ENCODE peak calls at places on chromosomes 12 and 14, in nine cellular contexts. I is breast epithelium, W is AG09309, G is neural progenitor cell, P is fibroblast of lung, Y is K562, B is left lung, Z is cardiac muscle cell, C is suprapubic skin. M is an unnamed sample.

GRCh38 chr12:131399000-131399399 is 311.9 kb upstream of the SFSWAP start:
- DNase-seq in Y (no peak), B (no peak), P (no peak), I (no peak), Z (no peak), W (no peak), G (no peak), C (no peak), M (no peak)

GRCh38 chr12:49489720-49490119 is 49.1 kb upstream of the KCNH3 start:
- DNase-seq in W (peak), Z (peak), B (no peak), P (peak), G (no peak), I (no peak), C (no peak), Y (no peak), M (no peak)

GRCh38 chr12:67355428-67356385 is 86.5 kb downstream of the CAND1 start:
- DNase-seq in W (no peak), C (no peak), Y (peak), I (no peak), G (peak), B (no peak), Z (peak), P (peak), M (peak)

GRCh38 chr12:11920231-11920630 is 150.5 kb upstream of the BCL2L14 start:
- DNase-seq in I (no peak), B (no peak), Z (no peak), Y (no peak), W (no peak), C (no peak), P (peak), G (no peak), M (no peak)

GRCh38 chr12:6605425-6606330 is 1.5 kb downstream of the CHD4 start:
- DNase-seq in C (peak), B (no peak), W (no peak), Y (no peak), P (peak), I (no peak), Z (peak), G (peak), M (no peak)

GRCh38 chr14:86777950-86778602 is 1214.9 kb downstream of the GALC start:
- DNase-seq in P (peak), G (no peak), I (no peak), W (no peak), Y (no peak), C (no peak), B (no peak), Z (peak), M (no peak)

GRCh38 chr14:101077511-101078074 is 174.1 kb upstream of the RTL1 start:
- DNase-seq in B (peak), I (no peak), Y (peak), C (peak), Z (peak), P (peak), G (peak), W (no peak), M (no peak)

GRCh38 chr12:51190820-51191219 is 17.9 kb upstream of the TFCP2 start:
- DNase-seq in G (no peak), B (no peak), I (no peak), Y (no peak), Z (no peak), P (no peak), C (no peak), W (no peak), M (no peak)

GRCh38 chr14:76926521-76927251 is 100.5 kb downstream of the LRRC74A start:
- DNase-seq in C (no peak), I (no peak), Y (no peak), B (no peak), Z (peak), G (peak), W (no peak), P (peak), M (no peak)

GRCh38 chr14:59771577-59771976 is 99.0 kb downstream of the RTN1 start:
- DNase-seq in P (peak), Z (peak), W (peak), C (no peak), I (no peak), B (no peak), Y (no peak), G (no peak), M (no peak)

GRCh38 chr12:31431721-31432120 is 105.8 kb upstream of the SINHCAF start:
- DNase-seq in B (no peak), P (peak), C (no peak), G (no peak), W (no peak), Y (no peak), I (no peak), Z (peak), M (no peak)

GRCh38 chr14:52706286-52706685 is 714 bp upstream of the PSMC6 start:
- DNase-seq in I (no peak), P (peak), G (no peak), Z (peak), B (no peak), C (no peak), W (no peak), Y (peak), M (no peak)

GRCh38 chr12:1634590-1635191 is 5.7 kb downstream of the WNT5B start:
- DNase-seq in G (peak), P (peak), Y (peak), W (no peak), I (peak), Z (peak), C (peak), B (peak), M (no peak)

GRCh38 chr12:48765753-48766162 is 23.1 kb downstream of the ADCY6 start:
- DNase-seq in B (no peak), W (no peak), I (no peak), C (no peak), Y (no peak), P (no peak), Z (peak), G (no peak), M (no peak)

GRCh38 chr14:35865611-35866010 is 39.5 kb downstream of the BRMS1L start:
- DNase-seq in Y (no peak), B (no peak), Z (no peak), W (no peak), C (no peak), I (no peak), P (no peak), G (no peak), M (no peak)

GRCh38 chr12:97650242-97650641 is 187.6 kb downstream of the RMST start:
- DNase-seq in G (no peak), Z (no peak), C (no peak), I (no peak), W (no peak), B (no peak), Y (no peak), P (peak), M (no peak)

GRCh38 chr14:75442642-75443041 is 14.8 kb downstream of the JDP2 start:
- DNase-seq in C (peak), I (no peak), W (peak), Y (peak), G (no peak), Z (peak), P (peak), B (no peak), M (no peak)

GRCh38 chr12:6328945-6329692 is 12.8 kb downstream of the TNFRSF1A start:
- DNase-seq in B (no peak), P (no peak), W (no peak), Y (no peak), I (no peak), Z (no peak), G (no peak), C (no peak), M (no peak)

GRCh38 chr12:51536159-51536558 is 54.9 kb upstream of the SCN8A start:
- DNase-seq in Z (peak), Y (peak), I (no peak), G (no peak), B (no peak), P (peak), C (no peak), W (no peak), M (no peak)

GRCh38 chr14:25231006-25231405 is 181.1 kb upstream of the STXBP6 start:
- DNase-seq in Z (peak), B (no peak), W (no peak), G (no peak), C (no peak), Y (no peak), I (no peak), P (no peak), M (no peak)

GRCh38 chr14:48247972-48248371 is 572.6 kb upstream of the MDGA2 start:
- DNase-seq in B (no peak), W (no peak), P (no peak), I (no peak), G (no peak), Y (no peak), C (no peak), Z (no peak), M (no peak)

GRCh38 chr12:116199160-116199559 is 78.3 kb downstream of the MED13L start:
- DNase-seq in B (no peak), P (no peak), W (no peak), G (no peak), C (no peak), I (no peak), Z (no peak), Y (no peak), M (no peak)

DNA sequence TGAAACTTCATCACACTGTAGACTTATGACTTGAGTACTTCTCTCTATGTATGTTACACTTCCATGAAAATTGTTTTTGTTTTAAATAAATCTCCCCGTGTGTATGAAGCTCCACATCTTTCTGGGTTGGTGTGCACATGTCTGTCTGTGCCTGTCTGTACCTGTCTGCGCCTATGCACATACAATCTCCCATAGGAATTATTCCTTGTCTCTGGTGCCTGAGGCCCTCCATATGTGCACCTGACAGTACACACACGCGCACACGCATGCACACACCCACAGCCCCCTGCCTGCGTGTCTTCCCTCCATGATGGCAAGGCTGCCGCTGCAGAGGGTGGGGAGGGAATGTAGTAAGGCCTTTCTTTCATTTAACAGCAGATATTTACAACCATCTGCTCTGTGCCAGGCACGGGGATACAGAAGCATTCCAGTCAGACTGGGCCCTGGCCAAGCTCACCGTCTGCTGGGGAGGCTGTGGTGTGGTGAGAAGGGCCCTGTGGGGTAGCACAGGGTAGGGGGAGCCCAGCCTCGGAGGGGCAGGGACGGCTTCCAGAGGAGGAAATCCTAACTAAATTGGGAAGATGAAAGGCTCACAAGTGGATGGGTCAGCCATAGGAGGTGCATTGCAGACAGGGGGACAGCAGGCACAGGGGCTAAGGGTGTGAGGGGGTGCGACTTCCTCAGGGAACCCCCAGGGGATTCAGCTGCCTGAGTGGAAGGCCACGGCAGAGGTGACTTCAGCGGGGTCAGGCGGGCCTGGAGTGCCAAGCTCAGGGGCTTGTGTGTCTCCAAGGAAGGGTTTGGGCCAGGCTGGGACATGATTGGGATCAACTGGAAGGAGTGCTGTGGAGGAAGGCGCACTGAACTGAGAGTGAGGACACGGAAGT is 26.1 kb downstream of the KRT8 start:
- DNase-seq in C (no peak), Z (no peak), I (no peak), Y (no peak), G (no peak), W (no peak), P (no peak), B (no peak), M (no peak)
- H3K4me3 ChIP-seq in C (peak), Z (no peak), I (peak), Y (peak), G (peak), W (no peak), P (no peak), B (no peak), M (no peak)

DNA sequence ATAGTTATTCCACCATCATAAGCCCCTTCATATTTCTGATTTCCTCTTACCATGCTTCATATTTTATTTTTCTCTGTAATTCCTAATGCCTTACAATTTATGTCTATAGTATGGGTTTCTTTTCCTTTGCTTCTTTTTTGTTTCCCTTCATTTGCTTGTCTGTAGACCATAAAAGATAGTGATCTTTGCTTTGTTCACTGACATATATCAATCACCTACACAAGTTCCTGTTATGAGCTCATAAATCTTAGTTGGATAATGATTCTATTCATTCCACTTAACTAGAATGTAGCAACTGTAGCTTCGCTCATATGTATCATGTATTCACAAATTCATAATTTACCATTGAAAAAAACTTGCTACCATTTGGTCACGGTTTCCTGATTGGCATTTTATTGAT is 388.8 kb upstream of the ATXN7L3B start:
- DNase-seq in P (no peak), B (no peak), W (no peak), Y (no peak), G (no peak), Z (no peak), C (no peak), I (no peak), M (no peak)
- TF ChIP-seq CTCF in P (no peak), B (no peak), W (no peak), Y (no peak), G (no peak), Z (no peak), C (no peak), I (no peak), M (no peak)

GRCh38 chr14:72023128-72024042 is 91.2 kb downstream of the RGS6 start:
- DNase-seq in Y (no peak), B (no peak), P (no peak), Z (no peak), G (no peak), W (no peak), C (no peak), I (no peak), M (no peak)
- H3K4me3 ChIP-seq in Y (no peak), B (no peak), P (no peak), Z (no peak), G (no peak), W (no peak), C (no peak), I (no peak), M (no peak)

GRCh38 chr14:65938738-65939137 is 526.2 kb downstream of the FUT8 start:
- DNase-seq in I (no peak), W (no peak), Y (no peak), P (no peak), Z (no peak), B (no peak), G (no peak), C (no peak), M (no peak)

GRCh38 chr14:65939184-65939583 is 526.7 kb downstream of the FUT8 start:
- DNase-seq in W (no peak), C (no peak), B (no peak), I (no peak), G (no peak), P (no peak), Y (no peak), Z (no peak), M (no peak)

GRCh38 chr14:65941091-65941490 is 528.6 kb downstream of the FUT8 start:
- DNase-seq in Z (no peak), Y (no peak), C (no peak), W (no peak), B (no peak), G (no peak), I (no peak), P (no peak), M (no peak)

GRCh38 chr14:65937804-65938316 is 525.3 kb downstream of the FUT8 start:
- DNase-seq in G (no peak), W (no peak), Y (no peak), P (no peak), Z (no peak), B (no peak), C (no peak), I (no peak), M (no peak)

DNA sequence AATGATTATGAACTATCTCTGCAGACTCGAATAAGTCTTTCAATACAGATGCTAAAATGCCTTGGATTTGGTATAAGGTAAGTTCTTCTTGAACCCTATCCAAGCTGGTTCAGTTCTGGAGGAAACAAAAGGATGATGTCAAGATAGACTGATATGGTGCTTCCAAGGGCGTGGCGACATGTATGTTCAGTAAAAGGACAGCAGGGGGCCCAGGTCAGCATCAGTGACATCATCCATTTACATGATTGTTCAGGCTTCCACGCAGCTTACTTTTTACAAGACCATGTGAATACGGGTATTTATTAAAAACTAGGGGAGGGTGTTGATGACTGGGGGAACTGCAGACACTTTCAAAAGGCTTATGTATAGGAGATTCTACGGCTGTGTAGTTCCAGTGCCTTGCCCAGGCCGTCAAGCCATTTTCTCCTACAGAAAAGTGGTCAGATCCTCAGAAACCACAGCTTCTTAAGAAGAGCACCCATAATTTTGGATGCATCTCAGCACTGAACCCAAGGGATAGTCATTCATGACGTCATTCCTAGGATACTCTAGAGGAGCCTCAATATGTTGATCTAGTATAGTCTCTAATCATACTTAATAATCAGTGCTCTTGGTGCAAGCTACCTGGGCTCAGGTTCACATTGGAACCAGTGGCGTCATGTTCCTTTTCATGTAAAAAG is 527.7 kb downstream of the FUT8 start:
- DNase-seq in P (no peak), Y (peak), Z (no peak), B (no peak), W (no peak), I (no peak), G (peak), C (no peak), M (peak)
- TF ChIP-seq CTCF in P (peak), Y (peak), Z (no peak), B (no peak), W (no peak), I (no peak), G (peak), C (no peak), M (peak)

GRCh38 chr12:91574391-91574790 is 391.8 kb upstream of the DCN start:
- DNase-seq in Z (peak), B (no peak), Y (no peak), I (no peak), W (no peak), P (peak), G (peak), C (no peak), M (no peak)
- H3K4me3 ChIP-seq in Z (no peak), B (no peak), Y (no peak), I (peak), W (no peak), P (no peak), G (no peak), C (no peak), M (no peak)

DNA sequence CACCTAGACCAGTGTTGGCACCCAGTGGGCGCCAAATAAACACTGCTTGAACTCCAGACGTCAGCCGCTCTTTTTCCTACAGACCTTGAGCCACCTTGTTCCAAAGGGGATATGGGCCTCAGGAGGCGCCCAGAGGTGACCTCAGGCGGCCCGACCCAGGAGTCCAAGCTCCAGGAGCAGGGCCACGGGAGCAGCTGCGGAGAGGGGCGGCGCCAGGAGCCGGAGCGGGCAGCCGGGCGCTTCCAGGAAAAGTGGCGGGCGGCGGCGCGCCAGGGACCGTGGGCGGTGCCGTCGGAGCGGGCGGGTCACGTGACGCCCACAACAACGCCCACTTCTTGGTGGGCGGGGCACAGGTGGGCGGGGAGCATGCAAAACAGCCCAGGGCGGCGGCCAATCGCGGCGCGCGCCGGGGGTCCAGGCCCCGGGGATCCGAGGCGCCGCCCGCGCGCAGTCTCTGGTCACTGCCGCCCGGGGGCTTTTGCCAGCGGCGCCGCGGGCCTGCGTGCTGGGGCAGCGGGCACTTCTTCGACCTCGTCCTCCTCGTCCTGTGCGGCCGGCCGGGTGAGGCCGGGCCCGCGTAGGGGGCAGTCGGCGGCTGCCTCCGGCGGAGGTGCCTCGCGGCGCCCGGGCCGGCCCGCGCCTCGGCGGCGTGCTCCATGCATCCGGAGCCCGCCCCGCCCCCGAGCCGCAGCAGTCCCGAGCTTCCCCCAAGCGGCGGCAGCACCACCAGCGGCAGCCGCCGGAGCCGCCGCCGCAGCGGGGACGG is at the start of gene ORAI1:
- DNase-seq in B (peak), G (peak), Y (peak), P (peak), C (peak), I (peak), Z (peak), W (no peak), M (peak)
- TF ChIP-seq CTCF in B (no peak), G (no peak), Y (no peak), P (no peak), C (peak), I (peak), Z (no peak), W (no peak), M (peak)

DNA sequence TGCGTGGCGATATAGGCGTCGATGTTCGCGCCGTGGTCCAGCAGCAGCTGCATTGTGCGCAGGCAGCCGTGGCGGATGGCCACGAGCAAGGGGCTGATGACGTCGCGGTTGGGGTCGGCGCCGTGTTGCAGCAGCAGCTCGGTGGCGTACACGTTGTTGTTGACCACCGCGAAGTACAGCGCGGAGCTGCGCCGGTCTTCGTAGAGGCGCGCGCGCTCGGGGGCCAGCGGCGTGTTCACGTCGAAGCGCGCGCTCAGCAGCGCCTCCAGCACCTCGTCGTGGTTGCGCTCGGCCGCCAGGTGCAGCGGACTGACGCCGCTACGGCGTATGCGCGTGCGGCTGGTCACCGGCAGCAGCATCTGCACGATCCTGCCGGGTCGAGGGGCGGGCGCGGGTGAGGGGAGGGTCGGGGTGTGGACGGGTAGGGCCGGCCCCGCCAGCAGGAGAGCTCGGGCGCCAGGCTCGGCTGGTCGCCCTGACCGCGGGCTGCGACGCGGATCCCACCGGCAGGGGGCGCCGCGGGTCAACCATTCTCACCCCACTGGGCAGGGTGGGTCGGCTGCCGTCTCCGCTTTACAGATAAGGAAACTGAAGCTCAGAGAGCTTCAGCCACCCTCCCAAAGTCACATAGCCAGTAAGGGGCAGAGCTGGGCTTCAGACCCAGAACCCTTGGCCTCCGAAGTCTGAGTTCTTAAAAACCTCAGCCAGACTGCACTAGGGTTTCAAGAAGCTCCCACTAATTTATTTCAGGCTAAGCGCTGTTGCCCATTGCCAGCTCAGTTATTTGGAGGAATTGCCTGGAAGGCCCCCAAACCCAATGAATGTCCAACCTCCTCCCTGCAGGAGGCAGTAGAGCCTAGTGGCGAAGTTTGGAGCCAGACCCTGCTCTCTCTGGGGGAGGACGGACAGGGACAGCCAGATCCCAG is 12.4 kb downstream of the FAM181A start:
- DNase-seq in B (peak), C (peak), Y (peak), P (peak), G (peak), W (no peak), Z (peak), I (peak), M (peak)
- H3K4me3 ChIP-seq in B (peak), C (peak), Y (no peak), P (no peak), G (peak), W (peak), Z (no peak), I (peak), M (peak)